ENCODE peak calls at places on chromosomes 11 and 22, in nine cellular contexts. H, R, L, U, C, O, Q, X and S are unnamed samples.

GRCh38 chr22:27105142-27106025 is 448.0 kb downstream of the MIAT start:
- DNase-seq in H (no peak), R (peak), L (no peak), U (peak), C (no peak), O (no peak), Q (no peak), X (no peak), S (peak)

GRCh38 chr11:116033931-116034553 is 529.8 kb upstream of the CADM1 start:
- DNase-seq in H (no peak), R (no peak), L (no peak), U (no peak), C (no peak), O (no peak), Q (no peak), X (no peak), S (no peak)

GRCh38 chr11:106161775-106162174 is 84.3 kb downstream of the AASDHPPT start:
- DNase-seq in H (peak), R (no peak), L (no peak), U (no peak), C (no peak), O (no peak), Q (no peak), X (no peak), S (no peak)

GRCh38 chr11:3942160-3942955 is 86.9 kb downstream of the STIM1 start:
- DNase-seq in H (no peak), R (no peak), L (no peak), U (no peak), C (peak), O (no peak), Q (no peak), X (no peak), S (no peak)

GRCh38 chr11:12249590-12250260 is 127.6 kb upstream of the PARVA start:
- DNase-seq in H (no peak), R (no peak), L (no peak), U (peak), C (no peak), O (no peak), Q (no peak), X (no peak), S (no peak)

GRCh38 chr11:64268687-64269379 is 15.6 kb downstream of the BAD start:
- DNase-seq in H (peak), R (no peak), L (no peak), U (peak), C (peak), O (no peak), Q (no peak), X (peak), S (no peak)

GRCh38 chr11:27440090-27440489 is 32.5 kb downstream of the LGR4 start:
- DNase-seq in H (no peak), R (no peak), L (no peak), U (no peak), C (no peak), O (no peak), Q (no peak), X (no peak), S (no peak)

GRCh38 chr22:48334971-48335370 is 1492.7 kb downstream of the BRD1 start:
- DNase-seq in H (no peak), R (no peak), L (no peak), U (no peak), C (no peak), O (no peak), Q (no peak), X (no peak), S (no peak)

GRCh38 chr11:47850337-47850736 is 2.2 kb upstream of the NUP160 start:
- DNase-seq in H (no peak), R (no peak), L (no peak), U (no peak), C (peak), O (no peak), Q (no peak), X (no peak), S (no peak)

GRCh38 chr11:107472966-107473365 is 15.3 kb upstream of the CWF19L2 start:
- DNase-seq in H (no peak), R (no peak), L (no peak), U (no peak), C (no peak), O (no peak), Q (no peak), X (no peak), S (no peak)

GRCh38 chr11:95790933-95791247 is 592 bp downstream of the CEP57 start:
- DNase-seq in H (peak), R (no peak), L (no peak), U (peak), C (peak), O (peak), Q (no peak), X (peak), S (peak)

GRCh38 chr22:46843691-46844297 is 81.3 kb downstream of the TBC1D22A start:
- DNase-seq in H (peak), R (no peak), L (no peak), U (no peak), C (no peak), O (no peak), Q (no peak), X (no peak), S (no peak)

GRCh38 chr22:42967933-42968332 is 47.0 kb downstream of the PACSIN2 start:
- DNase-seq in H (no peak), R (no peak), L (peak), U (peak), C (peak), O (no peak), Q (no peak), X (no peak), S (no peak)

GRCh38 chr22:42754658-42755057 is 34.0 kb upstream of the A4GALT start:
- DNase-seq in H (peak), R (no peak), L (no peak), U (no peak), C (no peak), O (no peak), Q (no peak), X (no peak), S (no peak)

GRCh38 chr22:28600546-28601143 is 79.0 kb downstream of the TTC28 start:
- DNase-seq in H (peak), R (peak), L (peak), U (peak), C (peak), O (no peak), Q (no peak), X (no peak), S (peak)